ENCODE peak calls at places on chromosomes 12 and 14, in five cellular contexts. D is ascending aorta, I is uterus, A is esophagus muscularis mucosa, V is transverse colon. F is an unnamed sample.

GRCh38 chr12:68259318-68259940 is 6.0 kb upstream of the IL22 start:
- DNase-seq in D (no peak), I (no peak), A (no peak), V (no peak), F (no peak)

GRCh38 chr14:76951149-76951548 is 77.4 kb downstream of the IRF2BPL start:
- DNase-seq in D (no peak), I (no peak), A (no peak), V (no peak), F (no peak)

GRCh38 chr12:121099779-121100178 is 32.9 kb upstream of the P2RX7 start:
- DNase-seq in D (no peak), I (no peak), A (no peak), V (no peak), F (no peak)

GRCh38 chr12:5036031-5036430 is 7.6 kb upstream of the KCNA5 start:
- DNase-seq in D (no peak), I (no peak), A (no peak), V (no peak), F (no peak)

GRCh38 chr12:18718462-18718861 is 19.4 kb downstream of the PLCZ1 start:
- DNase-seq in D (no peak), I (no peak), A (no peak), V (no peak), F (no peak)

GRCh38 chr14:102717211-102717610 is 60.0 kb upstream of the TRAF3 start:
- DNase-seq in D (no peak), I (no peak), A (no peak), V (no peak), F (no peak)

GRCh38 chr12:45369065-45369464 is 153.2 kb downstream of the ANO6 start:
- DNase-seq in D (no peak), I (no peak), A (no peak), V (no peak), F (no peak)

GRCh38 chr12:24244801-24245200 is 295.3 kb upstream of the SOX5 start:
- DNase-seq in D (no peak), I (no peak), A (no peak), V (no peak), F (no peak)

GRCh38 chr12:68772714-68773113 is 26.7 kb downstream of the SLC35E3 start:
- DNase-seq in D (no peak), I (no peak), A (no peak), V (peak; percentile 13), F (no peak)

GRCh38 chr12:7101047-7101693 is 7.8 kb downstream of the C1RL start:
- DNase-seq in D (peak; percentile 54), I (no peak), A (no peak), V (no peak), F (peak; percentile 20)

GRCh38 chr12:30980886-30981662 is 54.5 kb downstream of the TSPAN11 start:
- DNase-seq in D (no peak), I (no peak), A (no peak), V (no peak), F (no peak)

GRCh38 chr14:75144944-75145343 is 18.1 kb upstream of the NEK9 start:
- DNase-seq in D (peak; percentile 71), I (no peak), A (no peak), V (peak; percentile 19), F (no peak)

GRCh38 chr12:57456145-57456700 is 1.1 kb downstream of the INHBE start:
- DNase-seq in D (no peak), I (no peak), A (no peak), V (no peak), F (no peak)

GRCh38 chr14:106691601-106692291 is 1165.4 kb downstream of the TMEM121 start:
- DNase-seq in D (no peak), I (no peak), A (no peak), V (peak; percentile 47), F (no peak)

GRCh38 chr14:30600907-30601578 is 21.1 kb upstream of the SCFD1 start:
- DNase-seq in D (no peak), I (no peak), A (no peak), V (no peak), F (no peak)

GRCh38 chr14:61213930-61214329 is 67.2 kb downstream of the TMEM30B start:
- DNase-seq in D (no peak), I (no peak), A (no peak), V (no peak), F (no peak)

GRCh38 chr14:70882771-70883492 is 24.3 kb upstream of the PCNX1 start:
- DNase-seq in D (no peak), I (no peak), A (no peak), V (no peak), F (no peak)

GRCh38 chr12:80272516-80272915 is 171.5 kb upstream of the PTPRQ start:
- DNase-seq in D (no peak), I (no peak), A (no peak), V (no peak), F (no peak)

GRCh38 chr12:121799175-121799841 is 4.5 kb upstream of the SETD1B start:
- DNase-seq in D (peak; percentile 88), I (peak; percentile 81), A (peak; percentile 94), V (peak; percentile 81), F (peak; percentile 83)

GRCh38 chr12:26524862-26525465 is 308.0 kb downstream of the ITPR2 start:
- DNase-seq in D (no peak), I (no peak), A (no peak), V (peak; percentile 10), F (no peak)

GRCh38 chr12:12608557-12608957 is 3.1 kb upstream of the CREBL2 start:
- DNase-seq in D (no peak), I (no peak), A (no peak), V (no peak), F (no peak)

GRCh38 chr12:8886515-8887284 is 27.6 kb upstream of the PHC1 start:
- DNase-seq in D (no peak), I (no peak), A (no peak), V (no peak), F (no peak)

GRCh38 chr12:16515666-16516065 is 90.3 kb downstream of the LMO3 start:
- DNase-seq in D (no peak), I (no peak), A (no peak), V (no peak), F (no peak)

GRCh38 chr12:68098939-68099338 is 60.6 kb downstream of the IFNG start:
- DNase-seq in D (no peak), I (no peak), A (no peak), V (no peak), F (no peak)

GRCh38 chr14:104786091-104786586 is 9.4 kb downstream of the AKT1 start:
- DNase-seq in D (no peak), I (no peak), A (no peak), V (no peak), F (no peak)

GRCh38 chr12:129552996-129553750 is 350.7 kb downstream of the TMEM132D start:
- DNase-seq in D (no peak), I (no peak), A (no peak), V (no peak), F (no peak)

GRCh38 chr12:53636641-53637040 is 10.5 kb upstream of the ATF7 start:
- DNase-seq in D (no peak), I (no peak), A (no peak), V (no peak), F (no peak)

GRCh38 chr14:68507544-68508081 is 285.3 kb downstream of the ZFP36L1 start:
- DNase-seq in D (no peak), I (peak; percentile 10), A (no peak), V (no peak), F (no peak)

GRCh38 chr14:68508581-68508980 is 284.3 kb downstream of the ZFP36L1 start:
- DNase-seq in D (no peak), I (peak; percentile 27), A (no peak), V (no peak), F (no peak)

GRCh38 chr14:68510951-68511726 is 281.7 kb downstream of the ZFP36L1 start:
- DNase-seq in D (no peak), I (peak; percentile 67), A (no peak), V (no peak), F (no peak)

GRCh38 chr14:68510201-68510600 is 282.7 kb downstream of the ZFP36L1 start:
- DNase-seq in D (peak; percentile 86), I (peak; percentile 97), A (no peak), V (no peak), F (peak; percentile 85)

DNA sequence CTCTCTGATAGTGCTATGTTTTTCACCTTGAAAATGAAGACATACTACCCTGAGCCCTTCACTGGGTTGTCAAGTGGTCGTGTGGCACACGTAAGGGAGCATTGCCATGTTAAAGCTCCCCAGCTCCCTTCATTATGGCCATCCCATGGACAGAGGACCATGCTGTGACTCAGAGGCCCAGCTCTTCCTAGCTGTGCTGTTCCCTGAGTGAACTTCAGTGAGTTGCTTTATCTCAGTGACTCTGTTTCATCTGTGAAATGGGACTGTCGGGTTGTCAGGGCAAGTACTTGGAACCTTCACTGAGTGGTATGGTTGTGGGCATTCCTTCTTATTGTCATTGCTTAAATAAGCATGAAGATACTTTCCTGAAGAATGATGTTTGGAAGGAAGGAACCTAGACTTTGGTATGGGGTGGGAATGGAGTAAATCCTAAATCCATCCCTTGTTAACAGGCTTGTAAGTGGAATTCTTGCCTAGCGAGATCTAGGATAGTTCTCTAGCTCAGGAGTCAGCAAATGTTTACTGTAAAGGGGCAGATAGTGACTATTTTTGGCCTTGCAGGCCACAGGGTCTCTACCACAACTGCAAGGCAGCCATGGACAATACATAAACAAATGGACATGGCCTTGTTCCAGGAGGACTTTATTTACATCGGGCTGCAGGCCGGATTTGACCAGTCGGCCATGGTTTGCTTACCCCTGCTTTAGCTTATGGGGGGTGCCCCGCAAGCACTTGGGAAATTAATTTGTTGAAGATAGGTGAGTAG is 283.5 kb downstream of the ZFP36L1 start:
- DNase-seq in D (no peak), I (peak; percentile 31), A (no peak), V (no peak), F (no peak)
- H3K27ac ChIP-seq in D (peak overlapping the region; percentile 75), I (peak overlapping the region; percentile 87), A (peak overlapping the region; percentile 70), V (peak overlapping the region; percentile 73), F (peak overlapping the region; percentile 78)

GRCh38 chr14:91241848-91242247 is 2.7 kb downstream of the GPR68 start:
- DNase-seq in D (no peak), I (no peak), A (no peak), V (no peak), F (no peak)

GRCh38 chr14:91242635-91243034 is 1.9 kb downstream of the GPR68 start:
- DNase-seq in D (no peak), I (no peak), A (no peak), V (no peak), F (no peak)

GRCh38 chr14:91244501-91244901 is at the start of gene GPR68:
- DNase-seq in D (no peak), I (no peak), A (no peak), V (peak; percentile 22), F (peak; percentile 70)

GRCh38 chr14:91245029-91245428 is 525 bp upstream of the GPR68 start:
- DNase-seq in D (no peak), I (no peak), A (no peak), V (peak; percentile 48), F (no peak)

DNA sequence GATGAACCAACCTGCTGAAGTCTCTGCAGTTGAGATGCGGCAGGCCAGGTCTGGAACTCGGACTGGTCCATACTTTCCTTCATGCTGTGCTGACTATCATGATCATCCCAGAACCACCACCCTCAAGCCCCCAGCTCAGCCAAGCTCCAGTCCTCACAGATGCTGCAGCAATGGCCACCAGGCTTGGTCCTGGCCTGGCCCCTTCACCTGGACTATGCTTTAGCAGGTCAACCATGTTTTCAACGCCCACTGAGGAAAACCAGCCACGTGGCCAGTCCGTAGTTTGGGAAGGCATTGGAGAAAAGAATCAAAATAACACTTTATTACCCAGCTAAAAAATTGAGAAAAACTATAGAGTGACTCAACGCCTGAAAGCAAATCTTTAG is 1.4 kb downstream of the GPR68 start:
- DNase-seq in D (no peak), I (no peak), A (no peak), V (no peak), F (no peak)
- H3K4me3 ChIP-seq in D (no peak overlapping the region), I (no peak overlapping the region), A (peak overlapping the region; percentile 25), V (no peak overlapping the region), F (no peak overlapping the region)

GRCh38 chr14:35678403-35679028 is 130.6 kb downstream of the RALGAPA1 start:
- DNase-seq in D (no peak), I (no peak), A (no peak), V (no peak), F (no peak)
- H3K36me3 ChIP-seq in D (peaks cover 60% of the 10 kb centered on the region), I (no peaks in the 10 kb centered on the region), A (peaks cover 63% of the 10 kb centered on the region), V (peaks cover 60% of the 10 kb centered on the region), F (peaks cover 61% of the 10 kb centered on the region)

GRCh38 chr12:112105891-112106290 is 2.7 kb downstream of the NAA25 start:
- DNase-seq in D (no peak), I (no peak), A (no peak), V (no peak), F (no peak)
- H3K27ac ChIP-seq in D (no peak overlapping the region), I (no peak overlapping the region), A (no peak overlapping the region), V (no peak overlapping the region), F (no peak overlapping the region)

F was measured in tibial artery.